ENCODE peak calls at places on chromosome 9, in eight cellular contexts. M is fibroblast of the aortic adventitia, Y is nephron progenitor cell, C is AG10803, U is WERI-Rb-1, I is fibroblast of pulmonary artery, D is AG09309, F is brain microvascular endothelial cell. Z is an unnamed sample.

GRCh38 chr9:118418887-118419620 is 714.9 kb downstream of the TLR4 start:
- DNase-seq in D (no peak), I (no peak), F (no peak), Y (no peak), U (no peak), C (no peak), M (no peak), Z (no peak)

GRCh38 chr9:3475300-3476020 is 50.3 kb downstream of the RFX3 start:
- DNase-seq in F (no peak), Y (no peak), U (no peak), I (no peak), D (no peak), C (no peak), M (no peak), Z (no peak)

GRCh38 chr9:93255994-93256877 is 72.3 kb downstream of the WNK2 start:
- DNase-seq in I (no peak), F (no peak), C (no peak), U (no peak), M (no peak), D (no peak), Y (no peak), Z (no peak)

GRCh38 chr9:98712987-98713386 is 4.3 kb upstream of the GABBR2 start:
- DNase-seq in D (no peak), F (no peak), M (no peak), U (no peak), C (no peak), I (no peak), Y (no peak), Z (no peak)

GRCh38 chr9:19154135-19154612 is 26.9 kb upstream of the PLIN2 start:
- DNase-seq in D (peak), U (no peak), M (peak), C (peak), I (peak), Y (no peak), F (peak), Z (peak)

GRCh38 chr9:3912817-3913216 is 387.0 kb upstream of the RFX3 start:
- DNase-seq in D (no peak), C (peak), U (no peak), M (peak), Y (no peak), I (peak), F (peak), Z (peak)

GRCh38 chr9:75027187-75028107 is 646 bp downstream of the CARNMT1 start:
- DNase-seq in F (peak), U (peak), C (peak), D (no peak), Y (peak), I (peak), M (peak), Z (peak)

GRCh38 chr9:101705135-101705661 is 33.2 kb downstream of the GRIN3A start:
- DNase-seq in I (no peak), U (peak), D (no peak), F (no peak), Y (peak), C (peak), M (no peak), Z (peak)

GRCh38 chr9:114462791-114463190 is 42.5 kb downstream of the WHRN start:
- DNase-seq in U (no peak), F (no peak), M (no peak), D (no peak), Y (no peak), I (no peak), C (peak), Z (no peak)

GRCh38 chr9:22103650-22104575 is 94.8 kb upstream of the CDKN2B start:
- DNase-seq in Y (no peak), U (no peak), D (peak), F (peak), M (peak), I (peak), C (peak), Z (no peak)

DNA sequence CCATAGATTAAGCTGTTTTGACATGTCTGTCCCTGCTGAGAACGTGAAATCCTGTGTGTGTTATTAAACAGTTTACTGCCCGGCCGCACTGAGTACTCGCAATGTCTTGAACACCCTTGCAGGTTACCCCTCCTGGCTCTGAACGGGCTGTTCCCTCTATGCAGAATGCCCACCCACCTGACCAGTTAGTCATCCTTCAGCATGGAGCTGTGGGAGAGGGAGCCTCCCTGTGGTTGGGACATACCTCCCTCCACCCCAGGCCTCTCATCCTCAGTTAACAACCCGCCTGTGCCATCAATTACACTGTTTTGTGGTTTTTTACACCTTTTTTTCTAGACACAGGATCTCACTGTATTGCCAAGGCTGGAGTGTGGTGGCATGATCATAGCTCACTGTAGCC is 26.0 kb downstream of the TJP2 start:
- DNase-seq in I (peak), D (no peak), M (peak), F (no peak), Y (no peak), U (no peak), C (no peak), Z (no peak)
- TF ChIP-seq CTCF in I (peak), D (peak), M (no peak), F (peak), Y (no peak), U (no peak), C (no peak), Z (peak)

DNA sequence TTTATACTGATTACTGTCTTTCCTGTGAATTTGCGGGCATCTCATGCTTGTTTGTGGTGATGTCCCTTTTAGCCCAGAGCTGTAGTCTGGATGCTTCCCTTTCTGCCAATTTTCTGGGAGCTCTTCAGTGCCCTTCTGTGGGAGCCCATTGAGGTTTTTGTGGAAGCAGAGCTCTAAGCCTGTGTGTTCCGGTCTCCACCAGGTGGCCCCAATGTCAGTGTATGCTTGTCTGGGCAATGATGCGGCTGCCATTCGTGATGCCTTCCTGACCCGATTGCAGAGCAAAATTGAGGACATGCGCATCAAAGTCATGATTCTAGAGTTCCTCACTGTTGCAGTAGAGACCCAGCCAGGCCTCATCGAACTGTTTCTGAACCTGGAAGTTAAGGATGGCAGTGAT is 35.1 kb downstream of the SH3GLB2 start:
- DNase-seq in M (peak), F (no peak), U (peak), Y (no peak), I (peak), C (peak), D (no peak), Z (no peak)
- TF ChIP-seq CTCF in M (peak), F (peak), U (peak), Y (no peak), I (peak), C (peak), D (peak), Z (peak)

DNA sequence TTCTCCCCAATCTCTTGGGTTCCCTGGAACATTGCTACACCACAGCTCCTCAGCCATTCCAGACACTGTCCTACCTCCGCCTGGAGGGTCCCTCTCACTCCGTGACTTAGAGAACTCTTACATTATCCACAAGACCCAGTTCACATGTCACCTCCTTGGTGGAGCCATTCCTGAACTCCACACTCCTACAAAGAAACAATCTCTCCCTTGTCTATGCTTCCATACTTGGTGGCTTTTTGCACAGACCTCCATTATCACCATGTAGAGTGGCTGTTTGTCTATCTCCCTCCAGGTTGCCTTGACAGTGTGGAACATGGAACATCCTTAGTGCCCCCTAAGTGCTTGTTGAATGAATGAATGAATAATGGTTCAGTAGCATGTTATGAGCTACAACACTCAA is 105.9 kb downstream of the PAX5 start:
- DNase-seq in I (no peak), M (no peak), U (no peak), F (no peak), C (no peak), Y (no peak), D (no peak), Z (no peak)
- TF ChIP-seq CTCF in I (no peak), M (no peak), U (no peak), F (no peak), C (no peak), Y (no peak), D (no peak), Z (no peak)

GRCh38 chr9:132447346-132447745 is 37.3 kb downstream of the CFAP77 start:
- DNase-seq in D (no peak), F (no peak), Y (peak), C (no peak), I (no peak), U (peak), M (no peak), Z (no peak)
- TF ChIP-seq CTCF in D (peak), F (peak), Y (peak), C (no peak), I (peak), U (peak), M (no peak), Z (peak)

GRCh38 chr9:109186857-109187256 is 19.8 kb upstream of the FRRS1L start:
- DNase-seq in C (no peak), D (no peak), F (no peak), I (no peak), Y (no peak), U (no peak), M (no peak), Z (no peak)

GRCh38 chr9:109194157-109194556 is 27.1 kb upstream of the FRRS1L start:
- DNase-seq in M (no peak), F (peak), I (no peak), D (no peak), C (no peak), Y (no peak), U (no peak), Z (no peak)

GRCh38 chr9:109190151-109190550 is 23.1 kb upstream of the FRRS1L start:
- DNase-seq in I (peak), Y (no peak), D (no peak), U (no peak), M (no peak), C (peak), F (peak), Z (no peak)

GRCh38 chr9:109191746-109192145 is 24.7 kb upstream of the FRRS1L start:
- DNase-seq in M (no peak), D (no peak), I (no peak), U (no peak), F (no peak), Y (no peak), C (no peak), Z (no peak)

DNA sequence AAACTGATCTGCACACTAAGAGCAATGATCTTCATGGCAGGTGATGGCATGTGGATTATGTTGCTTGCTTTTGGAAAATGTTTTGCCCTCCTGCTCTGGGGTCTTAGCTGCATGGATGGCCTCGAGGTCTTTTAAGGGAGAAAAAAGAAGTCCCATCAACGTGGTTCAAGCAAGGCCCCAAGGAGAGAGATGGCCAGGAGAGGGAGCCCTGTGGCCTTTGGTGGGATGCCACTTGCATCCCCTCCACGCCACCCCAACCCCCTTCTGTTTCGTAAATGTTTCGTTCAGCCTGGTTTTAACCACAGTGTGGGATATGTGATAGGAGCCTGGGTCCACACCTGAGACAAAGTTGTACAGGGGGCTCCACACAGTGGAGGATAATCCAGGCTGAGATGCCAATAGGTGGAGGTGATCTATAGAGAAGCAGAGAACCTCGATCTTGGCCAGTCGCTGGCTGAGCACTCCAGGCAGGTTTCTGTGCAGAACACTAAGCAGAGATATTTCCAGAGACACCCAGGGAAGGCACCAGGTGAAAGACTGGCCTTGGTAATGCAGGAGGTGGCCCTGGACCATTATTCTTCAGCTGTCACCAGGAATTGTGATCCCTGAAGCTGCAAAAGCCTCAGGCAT is 25.8 kb upstream of the FRRS1L start:
- DNase-seq in U (peak), Y (peak), M (no peak), I (peak), D (no peak), F (no peak), C (no peak), Z (no peak)
- TF ChIP-seq CTCF in U (peak), Y (peak), M (peak), I (peak), D (peak), F (peak), C (peak), Z (peak)

DNA sequence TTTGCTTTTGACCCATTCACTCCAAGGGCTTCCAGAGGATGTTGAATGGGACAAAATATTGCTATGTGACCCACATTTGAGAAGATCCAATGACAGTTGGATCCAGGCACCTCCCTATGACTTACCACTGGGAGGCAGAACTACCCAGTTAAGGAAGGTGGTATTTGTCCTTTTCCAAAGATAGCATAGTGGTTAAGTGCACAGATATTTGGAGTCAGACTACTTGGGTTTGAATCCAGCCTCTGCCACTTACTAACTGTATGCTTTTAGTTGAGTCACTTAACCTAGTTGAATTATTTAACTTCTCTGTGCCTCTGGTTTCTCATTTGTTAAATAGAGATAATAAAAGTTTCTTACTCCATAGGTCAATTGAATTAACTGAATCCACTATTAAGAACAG is 74.5 kb upstream of the PALM2AKAP2 start:
- DNase-seq in U (no peak), C (peak), M (peak), F (peak), I (peak), Y (no peak), D (peak), Z (no peak)
- TF ChIP-seq CTCF in U (no peak), C (peak), M (no peak), F (peak), I (peak), Y (no peak), D (peak), Z (no peak)

GRCh38 chr9:87107072-87107471 is 159.8 kb upstream of the GAS1 start:
- DNase-seq in F (no peak), C (no peak), U (no peak), I (no peak), D (no peak), Y (no peak), M (no peak), Z (no peak)
- TF ChIP-seq CTCF in F (peak), C (no peak), U (peak), I (no peak), D (peak), Y (peak), M (no peak), Z (no peak)

GRCh38 chr9:85332487-85332886 is 409.3 kb downstream of the AGTPBP1 start:
- DNase-seq in D (no peak), M (no peak), C (no peak), U (no peak), I (no peak), F (no peak), Y (no peak), Z (no peak)
- TF ChIP-seq CTCF in D (peak), M (no peak), C (peak), U (peak), I (no peak), F (peak), Y (no peak), Z (peak)

DNA sequence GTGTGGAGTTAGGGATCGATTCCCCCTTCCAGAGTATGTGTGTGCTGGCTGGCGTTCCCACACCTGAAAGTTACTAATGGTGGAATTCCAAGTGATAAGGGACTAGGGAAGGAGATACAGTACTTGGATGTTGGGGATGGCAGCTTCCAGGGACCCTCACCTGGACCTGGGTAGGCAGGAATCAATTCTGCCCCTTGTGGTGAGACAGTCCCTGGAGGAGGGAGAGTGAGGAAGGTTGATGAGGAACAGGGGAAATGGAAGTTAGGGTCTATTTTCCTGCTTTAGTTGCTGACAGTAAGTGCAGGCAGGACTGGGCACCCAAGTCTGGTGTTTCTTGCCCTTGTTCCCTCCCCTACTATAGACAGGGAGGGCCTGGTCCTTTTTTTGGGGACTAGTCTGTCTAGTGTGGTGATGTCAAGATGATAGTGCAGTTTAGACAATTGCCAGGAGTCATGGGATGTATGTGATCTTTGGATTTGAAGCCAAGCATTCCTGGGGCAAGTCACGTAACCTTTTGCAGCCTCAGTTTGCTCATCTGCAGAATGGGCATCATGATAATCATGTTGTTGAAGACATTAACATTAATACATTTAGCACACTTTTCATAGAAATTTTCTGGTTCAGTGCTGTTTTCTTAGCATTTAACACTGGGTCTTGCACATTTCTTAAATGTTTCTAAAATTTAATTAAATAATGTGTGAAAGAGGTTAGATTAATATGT is 51.7 kb downstream of the DAB2IP start:
- DNase-seq in U (no peak), C (no peak), M (no peak), F (no peak), Y (no peak), I (no peak), D (no peak), Z (no peak)
- TF ChIP-seq CTCF in U (peak), C (peak), M (peak), F (peak), Y (no peak), I (peak), D (peak), Z (peak)

DNA sequence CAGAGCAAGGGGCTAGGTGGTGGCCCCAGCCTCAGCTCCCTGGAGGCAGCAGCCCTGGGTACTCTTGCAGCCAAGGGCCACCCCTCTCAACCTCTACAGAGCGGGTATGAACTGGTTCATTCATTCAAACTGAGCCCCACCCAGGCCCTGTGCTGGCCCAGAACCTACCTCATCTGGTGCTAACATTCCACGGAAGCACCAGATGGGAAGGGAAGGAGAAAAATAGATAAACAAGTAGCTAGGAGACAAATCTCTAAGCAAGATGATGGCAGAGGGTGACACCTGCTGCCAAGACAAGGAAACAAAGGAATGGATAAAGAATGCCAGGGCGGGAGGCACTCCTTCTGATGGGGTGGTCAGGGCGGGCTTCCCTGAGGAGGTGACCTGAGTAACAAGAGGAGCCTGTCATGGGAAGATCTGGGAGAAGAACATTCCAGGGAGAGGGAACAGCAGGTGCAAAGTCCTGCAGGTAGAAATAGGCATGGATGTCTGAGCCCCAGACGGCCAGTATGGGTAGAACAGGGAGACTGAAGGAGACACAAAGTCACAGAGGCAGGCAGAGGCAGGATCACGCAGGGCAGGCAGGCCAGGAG is 6.1 kb downstream of the ST6GALNAC4 start:
- DNase-seq in I (peak), F (no peak), M (peak), C (peak), D (no peak), U (peak), Y (no peak), Z (no peak)
- TF ChIP-seq CTCF in I (no peak), F (peak), M (no peak), C (peak), D (peak), U (peak), Y (no peak), Z (peak)